ENCODE peak calls at places on chromosomes 11 and 22, in six cellular contexts. R, I, Z, S, D and T are unnamed samples.
A peak's percentile ranks its signal among the peaks of the same experiment; 100 is the strongest.

GRCh38 chr11:111604392-111605009 is 2.3 kb downstream of the SIK2 start:
- DNase-seq in R (peak; percentile 45), I (peak; percentile 67), Z (no peak), S (no peak), D (peak; percentile 40), T (peak; percentile 2)

GRCh38 chr22:47607486-47607885 is 845.0 kb downstream of the TBC1D22A start:
- DNase-seq in R (no peak), I (no peak), Z (no peak), S (no peak), D (no peak), T (no peak)

GRCh38 chr22:30261134-30261533 is 5.5 kb downstream of the OSM start:
- DNase-seq in R (no peak), I (peak; percentile 22), Z (no peak), S (no peak), D (no peak), T (peak; percentile 46)

GRCh38 chr11:68010058-68011041 is at the start of gene ALDH3B1:
- DNase-seq in R (peak; percentile 70), I (peak; percentile 71), Z (peak; percentile 62), S (no peak), D (no peak), T (peak; percentile 94)

GRCh38 chr11:66845143-66845875 is 2.1 kb downstream of the RCE1 start:
- DNase-seq in R (no peak), I (no peak), Z (no peak), S (no peak), D (no peak), T (no peak)

GRCh38 chr11:121929581-121929980 is 186.4 kb downstream of the BLID start:
- DNase-seq in R (peak; percentile 38), I (peak; percentile 52), Z (no peak), S (no peak), D (peak; percentile 38), T (no peak)

GRCh38 chr11:1879342-1879940 is 12.3 kb downstream of the PRR33 start:
- DNase-seq in R (no peak), I (no peak), Z (no peak), S (no peak), D (no peak), T (no peak)

GRCh38 chr11:67379061-67380058 is 6.0 kb upstream of the CLCF1 start:
- DNase-seq in R (no peak), I (no peak), Z (no peak), S (no peak), D (no peak), T (no peak)

GRCh38 chr11:62148271-62148980 is 24.6 kb downstream of the INCENP start:
- DNase-seq in R (no peak), I (no peak), Z (no peak), S (no peak), D (no peak), T (no peak)

GRCh38 chr22:38774496-38775166 is 18.8 kb upstream of the SUN2 start:
- DNase-seq in R (no peak), I (no peak), Z (no peak), S (no peak), D (no peak), T (no peak)

GRCh38 chr11:119832536-119832935 is 103.5 kb upstream of the NECTIN1 start:
- DNase-seq in R (peak; percentile 5), I (peak; percentile 59), Z (peak; percentile 56), S (no peak), D (no peak), T (no peak)

GRCh38 chr22:29524440-29525191 is 28.9 kb downstream of the THOC5 start:
- DNase-seq in R (peak; percentile 13), I (peak; percentile 58), Z (peak; percentile 43), S (peak; percentile 33), D (no peak), T (peak; percentile 54)

GRCh38 chr11:116853461-116854073 is 16.1 kb upstream of the APOA1 start:
- DNase-seq in R (peak; percentile 96), I (no peak), Z (no peak), S (no peak), D (no peak), T (peak; percentile 25)

GRCh38 chr22:39170825-39171622 is 18.5 kb upstream of the CBX7 start:
- DNase-seq in R (peak; percentile 52), I (peak; percentile 84), Z (peak; percentile 89), S (no peak), D (peak; percentile 77), T (peak; percentile 89)

GRCh38 chr11:32334822-32335221 is 100.5 kb downstream of the WT1 start:
- DNase-seq in R (no peak), I (peak; percentile 87), Z (peak; percentile 93), S (no peak), D (no peak), T (peak; percentile 55)

GRCh38 chr11:134575504-134576230 is 163.6 kb upstream of the B3GAT1 start:
- DNase-seq in R (no peak), I (no peak), Z (no peak), S (no peak), D (no peak), T (no peak)

GRCh38 chr11:107836811-107837210 is 21.8 kb downstream of the SLC35F2 start:
- DNase-seq in R (no peak), I (no peak), Z (no peak), S (no peak), D (no peak), T (no peak)

GRCh38 chr11:73467505-73467904 is 91.3 kb downstream of the RELT start:
- DNase-seq in R (no peak), I (no peak), Z (no peak), S (no peak), D (no peak), T (no peak)

GRCh38 chr11:837990-838307 is 4.4 kb downstream of the POLR2L start:
- DNase-seq in R (no peak), I (no peak), Z (no peak), S (no peak), D (no peak), T (no peak)

GRCh38 chr11:837189-837989 is 4.6 kb downstream of the CD151 start:
- DNase-seq in R (no peak), I (no peak), Z (no peak), S (no peak), D (no peak), T (no peak)

GRCh38 chr11:838441-839279 is 3.7 kb downstream of the POLR2L start:
- DNase-seq in R (no peak), I (no peak), Z (peak; percentile 72), S (no peak), D (no peak), T (no peak)

GRCh38 chr11:836274-836673 is 3.5 kb downstream of the CD151 start:
- DNase-seq in R (no peak), I (no peak), Z (no peak), S (no peak), D (no peak), T (no peak)

GRCh38 chr11:836700-837099 is 3.9 kb downstream of the CD151 start:
- DNase-seq in R (no peak), I (no peak), Z (no peak), S (no peak), D (no peak), T (no peak)
- H3K27ac ChIP-seq in R (no peak overlapping the region), I (no peak overlapping the region), Z (no peak overlapping the region), S (no peak overlapping the region), D (no peak overlapping the region), T (no peak overlapping the region)

DNA sequence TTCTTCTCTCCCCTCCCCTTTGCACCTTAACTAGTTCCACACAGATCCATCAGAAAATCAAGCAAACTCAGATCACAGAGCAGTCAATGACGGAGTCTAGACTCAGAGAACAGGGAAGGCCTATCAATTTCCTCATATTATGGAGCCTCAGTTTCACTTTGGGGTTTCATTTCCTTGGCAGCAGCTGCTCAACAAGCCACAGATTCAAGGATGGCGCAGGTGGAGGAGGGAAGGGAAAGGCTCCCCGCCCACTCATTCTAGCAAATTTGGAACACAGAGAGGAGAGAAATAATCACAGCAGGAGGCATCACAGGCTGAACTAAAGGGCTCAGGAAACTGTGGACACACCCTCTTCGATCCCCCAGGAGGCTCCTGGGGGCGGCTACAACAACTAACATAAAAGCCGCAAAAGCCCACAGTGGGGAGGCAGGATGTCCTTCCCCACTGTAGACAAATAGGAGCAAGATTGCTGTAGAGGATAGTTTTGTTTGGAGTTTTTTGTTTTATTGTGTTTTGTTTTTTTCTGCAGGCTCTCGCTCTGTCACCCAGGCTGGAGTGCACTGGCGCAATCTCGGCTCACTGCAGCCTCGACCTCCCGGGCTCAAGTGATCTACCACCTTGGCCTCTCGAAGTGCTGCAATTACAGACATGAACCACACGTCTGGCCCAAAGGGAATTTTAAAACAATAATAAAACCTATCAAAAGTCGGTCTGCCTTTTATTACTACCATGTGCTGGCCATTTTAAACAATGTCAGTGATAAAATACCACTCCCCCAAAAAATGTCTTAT is 3.4 kb downstream of the PLAAT3 start:
- DNase-seq in R (no peak), I (peak; percentile 57), Z (peak; percentile 81), S (peak; percentile 60), D (no peak), T (no peak)
- H2AK5ac ChIP-seq in R (peak overlapping the region; percentile 1), I (no peak overlapping the region), Z (peak overlapping the region; percentile 43), S (peak overlapping the region; percentile 84), D (no peak overlapping the region), T (no peak overlapping the region)

GRCh38 chr11:104089481-104089880 is 53.0 kb downstream of the DDI1 start:
- DNase-seq in R (no peak), I (no peak), Z (no peak), S (no peak), D (no peak), T (no peak)
- H3K27ac ChIP-seq in R (no peak overlapping the region), I (no peak overlapping the region), Z (no peak overlapping the region), S (no peak overlapping the region), D (no peak overlapping the region), T (no peak overlapping the region)

GRCh38 chr11:9616858-9617257 is 43.4 kb downstream of the WEE1 start:
- DNase-seq in R (peak; percentile 66), I (no peak), Z (no peak), S (no peak), D (no peak), T (no peak)
- H2AK5ac ChIP-seq in R (peak overlapping the region; percentile 73), I (no peak overlapping the region), Z (no peak overlapping the region), S (peak overlapping the region; percentile 84), D (no peak overlapping the region), T (peak overlapping the region; percentile 68)

GRCh38 chr11:15157181-15157580 is 42.5 kb downstream of the INSC start:
- DNase-seq in R (peak; percentile 93), I (no peak), Z (no peak), S (no peak), D (no peak), T (peak; percentile 20)

GRCh38 chr11:15161746-15162145 is 47.0 kb downstream of the INSC start:
- DNase-seq in R (peak; percentile 42), I (no peak), Z (no peak), S (no peak), D (no peak), T (no peak)

GRCh38 chr11:15157738-15158137 is 43.0 kb downstream of the INSC start:
- DNase-seq in R (no peak), I (no peak), Z (no peak), S (no peak), D (no peak), T (no peak)

GRCh38 chr11:15158351-15159015 is 43.8 kb downstream of the INSC start:
- DNase-seq in R (peak; percentile 88), I (no peak), Z (no peak), S (no peak), D (no peak), T (peak; percentile 46)

GRCh38 chr11:15159085-15159484 is 44.4 kb downstream of the INSC start:
- DNase-seq in R (peak; percentile 49), I (peak; percentile 53), Z (peak; percentile 37), S (no peak), D (no peak), T (no peak)
- H3K27ac ChIP-seq in R (peak overlapping the region; percentile 65), I (no peak overlapping the region), Z (no peak overlapping the region), S (no peak overlapping the region), D (no peak overlapping the region), T (no peak overlapping the region)

GRCh38 chr22:42192547-42192946 is 61.9 kb upstream of the CYP2D6 start:
- DNase-seq in R (no peak), I (no peak), Z (no peak), S (no peak), D (no peak), T (no peak)
- H2AK5ac ChIP-seq in R (no peak overlapping the region), I (no peak overlapping the region), Z (no peak overlapping the region), S (no peak overlapping the region), D (no peak overlapping the region), T (no peak overlapping the region)